ENCODE peak calls at places on chromosomes 12 and 14, in ten cellular contexts. B is central memory CD4-positive, alpha-beta T cell; U is bronchial epithelial cell; L is GM03348; T is pancreas; S is NCI-H2171 treated with DMSO at 0.1 percent for 48 hours; V is MV-4-11; Z is mesothelial cell of epicardium; E is B cell; I is amniotic stem cell. X is an unnamed sample.

GRCh38 chr14:49982522-49982951 is 89.7 kb downstream of the ARF6 start:
- DNase-seq in B (peak; percentile 66), U (peak; percentile 68), L (peak; percentile 79), T (no peak), S (no peak), V (peak; percentile 38), Z (no peak), E (no peak), I (peak; percentile 84), X (peak; percentile 70)

GRCh38 chr12:41979574-41979973 is 165.1 kb downstream of the GXYLT1 start:
- DNase-seq in B (no peak), U (no peak), L (no peak), T (no peak), S (no peak), V (no peak), Z (no peak), E (no peak), I (no peak), X (no peak)

GRCh38 chr14:77369280-77369679 is 7.6 kb downstream of the TMED8 start:
- DNase-seq in B (peak; percentile 43), U (no peak), L (no peak), T (no peak), S (no peak), V (peak; percentile 60), Z (no peak), E (no peak), I (no peak), X (no peak)

GRCh38 chr14:92649934-92650545 is 98.4 kb downstream of the LGMN start:
- DNase-seq in B (no peak), U (peak; percentile 56), L (peak; percentile 76), T (peak; percentile 39), S (no peak), V (peak; percentile 94), Z (no peak), E (no peak), I (no peak), X (peak; percentile 96)

GRCh38 chr12:58247633-58248032 is 306.3 kb downstream of the ATP23 start:
- DNase-seq in B (no peak), U (no peak), L (no peak), T (no peak), S (peak; percentile 41), V (no peak), Z (no peak), E (no peak), I (no peak), X (peak; percentile 14)

GRCh38 chr12:66065146-66065545 is 65.4 kb downstream of the LLPH start:
- DNase-seq in B (no peak), U (no peak), L (peak; percentile 13), T (no peak), S (no peak), V (no peak), Z (no peak), E (no peak), I (no peak), X (no peak)

GRCh38 chr14:68133856-68134255 is 314.3 kb downstream of the RAD51B start:
- DNase-seq in B (no peak), U (no peak), L (no peak), T (no peak), S (no peak), V (no peak), Z (no peak), E (no peak), I (no peak), X (no peak)

GRCh38 chr14:105126970-105127307 is 41.6 kb downstream of the JAG2 start:
- DNase-seq in B (no peak), U (no peak), L (no peak), T (no peak), S (no peak), V (no peak), Z (no peak), E (no peak), I (no peak), X (no peak)

GRCh38 chr12:68378859-68379628 is 46.9 kb upstream of the MDM1 start:
- DNase-seq in B (no peak), U (peak; percentile 48), L (peak; percentile 21), T (no peak), S (no peak), V (peak; percentile 15), Z (no peak), E (no peak), I (no peak), X (peak; percentile 39)

GRCh38 chr12:115640929-115641328 is 636.6 kb downstream of the MED13L start:
- DNase-seq in B (no peak), U (peak; percentile 29), L (no peak), T (no peak), S (no peak), V (no peak), Z (no peak), E (no peak), I (no peak), X (no peak)

GRCh38 chr12:15603461-15604085 is 185.6 kb downstream of the EPS8 start:
- DNase-seq in B (no peak), U (no peak), L (no peak), T (no peak), S (no peak), V (peak; percentile 75), Z (no peak), E (no peak), I (no peak), X (no peak)

X was measured in MCF 10A.